ENCODE peak calls at places on chromosomes 11 and 22, in four cellular contexts. N is ovary, G is GM10248, F is HT1080. M is an unnamed sample.

GRCh38 chr11:124080319-124081001 is 34.8 kb upstream of the VWA5A start:
- DNase-seq in G (no peak), F (peak; percentile 68), N (no peak), M (no peak)

GRCh38 chr11:77121096-77121640 is 6.9 kb upstream of the MYO7A start:
- DNase-seq in G (no peak), F (no peak), N (no peak), M (no peak)

GRCh38 chr22:41250127-41250526 is 9.4 kb upstream of the CHADL start:
- DNase-seq in F (no peak), N (no peak), G (no peak), M (no peak)

GRCh38 chr11:115222218-115222862 is 281.9 kb downstream of the CADM1 start:
- DNase-seq in G (peak; percentile 62), N (no peak), F (peak; percentile 94), M (peak; percentile 90)

GRCh38 chr11:113114452-113115027 is 153.3 kb downstream of the NCAM1 start:
- DNase-seq in G (no peak), N (peak; percentile 63), F (peak; percentile 63), M (no peak)

GRCh38 chr11:44275241-44275640 is 34.7 kb downstream of the ALX4 start:
- DNase-seq in N (no peak), G (no peak), F (no peak), M (no peak)

GRCh38 chr22:39664485-39665200 is 94.1 kb downstream of the CACNA1I start:
- DNase-seq in N (no peak), G (peak; percentile 48), F (no peak), M (no peak)

GRCh38 chr11:46251954-46252353 is 25.5 kb upstream of the CREB3L1 start:
- DNase-seq in F (no peak), N (no peak), G (no peak), M (no peak)

GRCh38 chr11:924406-925157 is 1.1 kb upstream of the AP2A2 start:
- DNase-seq in N (peak; percentile 56), G (no peak), F (no peak), M (no peak)

GRCh38 chr11:3955299-3955665 is 99.8 kb downstream of the STIM1 start:
- DNase-seq in N (no peak), G (no peak), F (no peak), M (no peak)

GRCh38 chr11:44167047-44167446 is 71.6 kb downstream of the EXT2 start:
- DNase-seq in G (no peak), F (no peak), N (no peak), M (no peak)

GRCh38 chr11:1882265-1883238 is 9.1 kb downstream of the PRR33 start:
- DNase-seq in G (peak; percentile 90), N (peak; percentile 89), F (peak; percentile 64), M (peak; percentile 38)

GRCh38 chr11:76984741-76985140 is 49.5 kb upstream of the B3GNT6 start:
- DNase-seq in N (no peak), G (no peak), F (no peak), M (no peak)

GRCh38 chr11:76700177-76701100 is 29.9 kb upstream of the LRRC32 start:
- DNase-seq in N (no peak), F (peak; percentile 92), G (no peak), M (peak; percentile 53)

GRCh38 chr11:2587132-2587930 is 112.5 kb downstream of the KCNQ1OT1 start:
- DNase-seq in N (peak; percentile 13), G (peak; percentile 10), F (no peak), M (no peak)

GRCh38 chr22:47057916-47058585 is 295.6 kb downstream of the TBC1D22A start:
- DNase-seq in N (peak; percentile 12), F (no peak), G (no peak), M (no peak)

GRCh38 chr22:23519442-23520177 is 60.5 kb downstream of the IGLL1 start:
- DNase-seq in N (peak; percentile 50), G (no peak), F (no peak), M (no peak)